ENCODE peak calls at places on chromosomes 4 and X, in four cellular contexts. J is GM13976, S is bronchial epithelial cell, T is endothelial cell of umbilical vein. I is an unnamed sample.

GRCh38 chr4:20341121-20341758 is 89.5 kb downstream of the SLIT2 start:
- DNase-seq in T (no peak), J (no peak), S (no peak), I (no peak)

GRCh38 chr4:129371901-129372300 is 275.9 kb downstream of the C4orf33 start:
- DNase-seq in J (no peak), T (no peak), S (no peak), I (no peak)

GRCh38 chr4:73446336-73446938 is 10.4 kb downstream of the AFP start:
- DNase-seq in S (peak), T (peak), J (peak), I (no peak)

GRCh38 chrX:148662014-148662413 is 161.6 kb downstream of the AFF2 start:
- DNase-seq in S (no peak), J (no peak), T (no peak), I (no peak)

GRCh38 chr4:156885374-156885773 is 86.2 kb downstream of the PDGFC start:
- DNase-seq in J (no peak), S (no peak), T (no peak), I (no peak)

GRCh38 chrX:71911023-71911730 is 532 bp downstream of the NHSL2 start:
- DNase-seq in J (peak), T (no peak), S (no peak), I (no peak)

GRCh38 chr4:38868055-38868965 is 704 bp downstream of the FAM114A1 start:
- DNase-seq in T (peak), J (no peak), S (peak), I (no peak)

GRCh38 chr4:140250989-140251552 is 97.1 kb upstream of the MAML3 start:
- DNase-seq in T (no peak), J (no peak), S (no peak), I (no peak)

GRCh38 chrX:79080131-79080530 is 64.4 kb upstream of the GPR174 start:
- DNase-seq in J (no peak), S (no peak), T (no peak), I (no peak)

GRCh38 chrX:150508461-150509367 is 59.7 kb upstream of the MTM1 start:
- DNase-seq in T (peak), J (no peak), S (no peak), I (no peak)

GRCh38 chrX:123960956-123961267 is 594 bp upstream of the STAG2 start:
- DNase-seq in J (no peak), T (no peak), S (no peak), I (no peak)

GRCh38 chr4:88010921-88011320 is 3.5 kb downstream of the PKD2 start:
- DNase-seq in S (peak), J (no peak), T (peak), I (no peak)

GRCh38 chrX:134599173-134599914 is 58.9 kb downstream of the PLAC1 start:
- DNase-seq in J (no peak), T (no peak), S (no peak), I (no peak)

GRCh38 chr4:37715889-37716402 is 29.8 kb upstream of the RELL1 start:
- DNase-seq in S (peak), T (peak), J (peak), I (peak)